ENCODE peak calls at places on chromosome 5, in seven cellular contexts. O is IMR-90, X is hepatocyte, L is fibroblast of lung, I is astrocyte, D is GM12878, Y is PC-3. E is an unnamed sample.

GRCh38 chr5:38048400-38048799 is 208.6 kb upstream of the GDNF start:
- DNase-seq in Y (no peak), D (no peak), I (no peak), O (no peak), L (no peak), X (no peak), E (no peak)

GRCh38 chr5:170302729-170303501 is 5.3 kb upstream of the LCP2 start:
- DNase-seq in X (no peak), Y (no peak), L (no peak), D (peak; percentile 68), O (no peak), I (no peak), E (peak; percentile 82)

GRCh38 chr5:55101556-55102276 is 730 bp upstream of the GZMA start:
- DNase-seq in D (no peak), O (no peak), X (no peak), L (no peak), Y (no peak), I (no peak), E (no peak)

GRCh38 chr5:172170251-172170701 is 17.7 kb downstream of the STK10 start:
- DNase-seq in Y (no peak), I (no peak), D (no peak), X (no peak), L (no peak), O (no peak), E (no peak)

GRCh38 chr5:154408806-154409205 is 37.0 kb upstream of the SAP30L start:
- DNase-seq in Y (no peak), I (no peak), X (no peak), D (no peak), O (no peak), L (no peak), E (no peak)

GRCh38 chr5:72355706-72356299 is 35.6 kb downstream of the PTCD2 start:
- DNase-seq in O (peak; percentile 22), I (no peak), L (peak; percentile 35), D (no peak), Y (peak; percentile 61), X (peak; percentile 52), E (no peak)

GRCh38 chr5:72597456-72597948 is 90.3 kb upstream of the ZNF366 start:
- DNase-seq in L (peak; percentile 80), D (no peak), I (peak; percentile 95), Y (peak; percentile 31), X (peak; percentile 75), O (peak; percentile 95), E (no peak)

GRCh38 chr5:121377446-121377845 is 474.2 kb upstream of the FTMT start:
- DNase-seq in X (no peak), L (no peak), I (no peak), D (no peak), Y (peak; percentile 11), O (no peak), E (no peak)

GRCh38 chr5:113147088-113147487 is 170.5 kb downstream of the DCP2 start:
- DNase-seq in L (peak; percentile 86), I (peak; percentile 82), Y (no peak), O (peak; percentile 99), D (no peak), X (peak; percentile 68), E (no peak)

GRCh38 chr5:72645447-72645846 is 138.2 kb upstream of the ZNF366 start:
- DNase-seq in L (no peak), Y (no peak), I (no peak), O (no peak), D (no peak), X (no peak), E (no peak)

GRCh38 chr5:143063175-143063970 is 293.2 kb downstream of the ARHGAP26 start:
- DNase-seq in O (peak; percentile 51), L (peak; percentile 91), D (no peak), I (no peak), Y (peak; percentile 17), X (peak; percentile 29), E (no peak)

GRCh38 chr5:35129921-35130485 is 82.3 kb upstream of the AGXT2 start:
- DNase-seq in X (peak; percentile 20), D (peak; percentile 15), I (peak; percentile 89), L (peak; percentile 65), O (peak; percentile 65), Y (peak; percentile 94), E (no peak)

GRCh38 chr5:151153300-151153699 is 4.3 kb downstream of the ANXA6 start:
- DNase-seq in Y (no peak), D (no peak), L (no peak), I (no peak), O (no peak), X (no peak), E (no peak)

GRCh38 chr5:147659166-147659929 is 123.2 kb downstream of the JAKMIP2 start:
- DNase-seq in D (no peak), Y (no peak), X (no peak), L (no peak), O (no peak), I (no peak), E (no peak)

GRCh38 chr5:35337332-35338168 is 107.3 kb upstream of the PRLR start:
- DNase-seq in O (no peak), L (no peak), X (no peak), D (no peak), Y (no peak), I (no peak), E (no peak)

GRCh38 chr5:132673939-132674630 is at the start of gene IL4:
- DNase-seq in X (no peak), O (no peak), L (no peak), Y (no peak), D (no peak), I (no peak), E (no peak)

GRCh38 chr5:91403404-91403803 is 20.3 kb upstream of the ARRDC3 start:
- DNase-seq in Y (no peak), O (peak; percentile 53), X (no peak), L (peak; percentile 91), I (peak; percentile 45), D (no peak), E (no peak)

GRCh38 chr5:180111273-180111695 is 39.7 kb upstream of the RNF130 start:
- DNase-seq in L (no peak), Y (no peak), X (no peak), O (no peak), D (no peak), I (no peak), E (no peak)

GRCh38 chr5:69493235-69493925 is 790 bp downstream of the OCLN start:
- DNase-seq in Y (peak; percentile 41), D (no peak), X (peak; percentile 72), O (no peak), L (peak; percentile 28), I (peak; percentile 26), E (no peak)

GRCh38 chr5:170503970-170504525 is at the start of gene KCNIP1:
- DNase-seq in D (no peak), L (no peak), X (peak; percentile 65), O (no peak), Y (no peak), I (no peak), E (no peak)

GRCh38 chr5:10352404-10353240 is 873 bp upstream of the MARCHF6 start:
- DNase-seq in I (peak; percentile 69), L (peak; percentile 56), D (peak; percentile 28), O (peak; percentile 52), Y (peak; percentile 54), X (peak; percentile 33), E (peak; percentile 12)

GRCh38 chr5:147782053-147783028 is at the start of gene JAKMIP2:
- DNase-seq in O (peak; percentile 1), L (peak; percentile 96), I (peak; percentile 90), D (peak; percentile 7), X (peak; percentile 91), Y (peak; percentile 10), E (peak; percentile 97)

GRCh38 chr5:74107899-74108298 is 481.9 kb downstream of the ARHGEF28 start:
- DNase-seq in I (no peak), Y (no peak), D (no peak), O (no peak), X (no peak), L (no peak), E (no peak)

GRCh38 chr5:3330442-3330841 is 265.2 kb upstream of the IRX1 start:
- DNase-seq in Y (no peak), O (no peak), L (no peak), D (no peak), X (no peak), I (no peak), E (no peak)

GRCh38 chr5:14501353-14502162 is 80.0 kb upstream of the OTULINL start:
- DNase-seq in L (no peak), O (no peak), I (no peak), D (no peak), Y (peak; percentile 33), X (no peak), E (no peak)
- H4K20me1 ChIP-seq in L (no peaks in the 10 kb centered on the region), O (peaks cover 84% of the 10 kb centered on the region), I (peaks cover 89% of the 10 kb centered on the region), D (no peaks in the 10 kb centered on the region), Y (no peaks in the 10 kb centered on the region), X (no peaks in the 10 kb centered on the region), E (no peaks in the 10 kb centered on the region)

DNA sequence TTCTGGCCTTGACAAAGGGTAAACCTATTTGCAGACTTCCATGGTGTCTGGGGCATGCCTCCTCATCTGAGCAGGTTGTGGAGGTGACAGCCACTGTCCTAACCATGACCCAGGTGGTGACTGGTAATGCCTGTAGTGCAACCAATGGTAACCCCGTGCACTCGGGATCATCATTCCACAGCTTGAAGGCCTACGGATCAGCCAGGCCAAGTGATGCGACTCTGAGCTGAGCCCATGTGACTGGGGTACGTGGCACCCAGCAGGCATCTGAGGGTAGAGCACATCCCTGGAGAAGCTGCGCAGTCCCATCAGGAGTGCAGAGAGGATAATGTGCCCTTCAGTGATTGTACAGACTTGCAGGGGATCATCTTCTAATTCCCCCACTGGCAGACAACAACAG is 35.0 kb downstream of the DROSHA start:
- DNase-seq in D (no peak), O (no peak), X (no peak), Y (no peak), L (no peak), I (no peak), E (no peak)
- H3K36me3 ChIP-seq in D (peaks cover 36% of the 10 kb centered on the region), O (peaks cover 47% of the 10 kb centered on the region), X (no peaks in the 10 kb centered on the region), Y (peaks cover 72% of the 10 kb centered on the region), L (peaks cover 14% of the 10 kb centered on the region), I (peaks cover 44% of the 10 kb centered on the region), E (peaks cover 100% of the 10 kb centered on the region)

GRCh38 chr5:56647109-56647863 is 168.1 kb upstream of the MAP3K1 start:
- DNase-seq in O (no peak), X (no peak), L (no peak), Y (no peak), I (no peak), D (no peak), E (no peak)
- H2AFZ ChIP-seq in O (no peak overlapping the region), X (no peak overlapping the region), L (no peak overlapping the region), Y (no peak overlapping the region), I (no peak overlapping the region), D (no peak overlapping the region), E (no peak overlapping the region)

GRCh38 chr5:321233-321725 is at the start of gene AHRR:
- DNase-seq in O (peak; percentile 53), Y (peak; percentile 75), L (peak; percentile 54), D (no peak), X (peak; percentile 86), I (peak; percentile 22), E (no peak)
- H4K20me1 ChIP-seq in O (peaks cover 32% of the 10 kb centered on the region), Y (no peaks in the 10 kb centered on the region), L (no peaks in the 10 kb centered on the region), D (no peaks in the 10 kb centered on the region), X (no peaks in the 10 kb centered on the region), I (peaks cover 31% of the 10 kb centered on the region), E (no peaks in the 10 kb centered on the region)

GRCh38 chr5:111730659-111731382 is 26.2 kb downstream of the NREP start:
- DNase-seq in O (no peak), D (no peak), Y (peak; percentile 56), L (no peak), X (no peak), I (no peak), E (no peak)
- H3K36me3 ChIP-seq in O (peaks cover 31% of the 10 kb centered on the region), D (peaks cover 3% of the 10 kb centered on the region), Y (no peaks in the 10 kb centered on the region), L (peaks cover 6% of the 10 kb centered on the region), X (no peaks in the 10 kb centered on the region), I (peaks cover 68% of the 10 kb centered on the region), E (peaks cover 51% of the 10 kb centered on the region)

GRCh38 chr5:139492700-139493192 is 10.2 kb upstream of the STING1 start:
- DNase-seq in I (peak; percentile 57), Y (peak; percentile 32), O (peak; percentile 63), X (no peak), D (no peak), L (no peak), E (no peak)
- H2AFZ ChIP-seq in I (peak overlapping the region; percentile 56), Y (no peak overlapping the region), O (peak overlapping the region; percentile 69), X (no peak overlapping the region), D (peak overlapping the region; percentile 14), L (peak overlapping the region; percentile 54), E (no peak overlapping the region)

E was measured in OCI-LY7.